ENCODE peak calls at places on chromosomes 12 and 14, in seven cellular contexts. C is fibroblast of lung, P is H1, G is foreskin fibroblast, F is HFF-Myc, M is glutamatergic neuron, X is A549. Z is an unnamed sample.

GRCh38 chr12:120909633-120910318 is 5.6 kb upstream of the SPPL3 start:
- DNase-seq in F (no peak), C (no peak), M (no peak), P (no peak), X (no peak), G (no peak), Z (no peak)

GRCh38 chr14:79543966-79544365 is 667.3 kb downstream of the DIO2 start:
- DNase-seq in P (peak; percentile 38), F (no peak), C (peak; percentile 61), X (peak; percentile 2), G (peak; percentile 44), M (peak; percentile 32), Z (peak; percentile 18)

GRCh38 chr14:92415969-92416368 is 93.0 kb downstream of the SLC24A4 start:
- DNase-seq in P (no peak), G (no peak), M (no peak), C (no peak), F (no peak), X (no peak), Z (no peak)

GRCh38 chr12:112096070-112096469 is 12.5 kb downstream of the NAA25 start:
- DNase-seq in P (no peak), X (no peak), C (no peak), M (no peak), F (no peak), G (no peak), Z (no peak)

GRCh38 chr12:30806989-30807694 is 52.4 kb upstream of the CAPRIN2 start:
- DNase-seq in P (no peak), C (peak; percentile 86), X (no peak), F (no peak), M (no peak), G (peak; percentile 86), Z (peak; percentile 63)

GRCh38 chr14:59679872-59680271 is 103.3 kb upstream of the CCDC175 start:
- DNase-seq in F (no peak), X (no peak), C (no peak), P (no peak), G (no peak), M (no peak), Z (no peak)

GRCh38 chr12:2893007-2893406 is 2.3 kb downstream of the TULP3 start:
- DNase-seq in G (peak; percentile 94), M (no peak), F (peak; percentile 75), P (no peak), X (no peak), C (peak; percentile 92), Z (peak; percentile 87)

GRCh38 chr12:42921741-42922511 is 332.4 kb upstream of the PRICKLE1 start:
- DNase-seq in C (peak; percentile 38), F (no peak), M (no peak), P (no peak), X (no peak), G (peak; percentile 86), Z (peak; percentile 39)

GRCh38 chr14:88798161-88798560 is 5.4 kb upstream of the EML5 start:
- DNase-seq in M (no peak), F (no peak), P (no peak), C (no peak), X (no peak), G (no peak), Z (no peak)

GRCh38 chr14:73909681-73910080 is 23.0 kb downstream of the ZNF410 start:
- DNase-seq in C (no peak), X (no peak), P (no peak), G (peak; percentile 36), F (no peak), M (no peak), Z (no peak)

GRCh38 chr12:9798008-9798619 is 29.2 kb upstream of the KLRF1 start:
- DNase-seq in X (peak; percentile 13), P (peak; percentile 43), C (peak; percentile 61), G (peak; percentile 43), F (peak; percentile 12), M (no peak), Z (peak; percentile 9)
- TF ChIP-seq CTCF in X (peak; percentile 47), P (peak; percentile 95), C (peak; percentile 45), G (peak; percentile 29), F (peak; percentile 23), M (no peak), Z (peak; percentile 47)

GRCh38 chr12:57031228-57031670 is 14.9 kb upstream of the TAC3 start:
- DNase-seq in C (no peak), M (no peak), P (no peak), X (no peak), G (no peak), F (no peak), Z (no peak)
- TF ChIP-seq CTCF in C (no peak), M (no peak), P (peak; percentile 46), X (no peak), G (no peak), F (no peak), Z (no peak)

DNA sequence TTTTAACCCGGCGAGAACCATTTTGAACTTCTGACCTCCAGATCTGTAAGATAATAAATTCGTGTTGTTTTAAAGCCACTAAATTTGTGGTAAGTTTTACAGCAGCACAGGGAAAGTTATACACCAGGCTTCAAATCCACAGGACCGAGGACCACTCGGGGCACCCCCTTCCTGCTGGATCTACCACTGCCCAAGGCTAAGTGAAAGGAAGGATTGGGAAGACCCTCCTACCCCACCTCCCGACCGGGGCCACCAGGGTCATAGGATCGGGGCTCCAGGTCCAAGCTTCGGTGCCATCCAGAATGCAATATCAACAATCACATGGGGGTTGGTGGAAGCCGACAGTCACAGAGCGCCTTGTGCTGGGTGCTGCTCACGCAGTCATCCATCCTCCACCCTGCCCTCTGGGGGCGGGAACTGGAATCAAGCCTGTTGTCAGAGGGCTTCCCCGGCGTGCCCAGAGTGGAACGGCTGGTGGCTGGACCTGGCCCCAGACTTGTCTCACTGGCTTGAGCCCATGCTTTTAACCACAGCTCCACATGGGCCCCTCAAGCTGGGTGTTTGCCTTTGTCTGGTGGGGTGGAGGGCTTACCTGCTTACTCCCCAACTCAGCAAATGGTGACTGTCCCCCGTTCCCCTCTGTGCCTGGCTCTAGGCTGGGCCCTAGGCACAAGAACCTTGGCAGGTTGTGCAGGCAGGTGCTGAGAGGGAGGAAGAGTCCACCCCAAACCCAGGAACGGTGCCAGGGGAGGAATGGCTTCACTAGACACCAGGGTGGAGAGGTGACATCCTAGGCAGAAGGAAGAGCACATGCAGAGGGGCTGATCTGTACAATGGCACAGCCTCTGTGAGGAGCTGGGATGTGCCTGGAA is 180.3 kb upstream of the RTL1 start:
- DNase-seq in P (no peak), X (no peak), G (no peak), C (no peak), M (no peak), F (no peak), Z (no peak)
- TF ChIP-seq CTCF in P (peak; percentile 68), X (no peak), G (no peak), C (peak; percentile 13), M (no peak), F (peak; percentile 39), Z (peak; percentile 43)

DNA sequence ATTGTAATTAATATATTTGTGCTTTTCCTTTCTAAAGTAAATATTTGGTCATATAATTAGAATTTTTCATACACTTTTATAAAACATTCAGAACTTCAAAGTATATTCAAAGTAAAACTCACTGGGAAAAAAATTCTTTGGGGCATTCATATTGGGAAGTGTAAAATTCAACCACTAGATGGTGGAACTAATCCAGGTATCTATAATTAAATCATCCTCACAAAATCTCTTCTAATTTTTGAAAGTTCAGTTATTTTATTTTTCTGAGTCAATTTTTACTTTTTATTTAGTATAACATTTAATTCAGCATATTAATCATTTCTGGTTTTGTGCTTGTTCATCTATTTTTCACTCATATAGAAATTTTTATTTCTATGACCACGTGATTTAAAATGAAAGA is 81.0 kb downstream of the NTS start:
- DNase-seq in X (no peak), G (no peak), M (no peak), F (no peak), C (peak; percentile 42), P (no peak), Z (no peak)
- TF ChIP-seq CTCF in X (peak; percentile 48), G (no peak), M (peak; percentile 44), F (no peak), C (peak; percentile 10), P (no peak), Z (peak; percentile 54)